ENCODE peak calls at places on chromosomes 7 and 10, in five cellular contexts. Y is HCT116, Q is neural progenitor cell, H is PC-3, U is hepatocyte. O is an unnamed sample.

GRCh38 chr10:129966831-129967578 is 2.9 kb upstream of the EBF3 start:
- DNase-seq in Y (no peak), Q (peak; percentile 76), H (no peak), U (no peak), O (no peak)

GRCh38 chr7:141544831-141545230 is 6.4 kb upstream of the AGK start:
- DNase-seq in Y (no peak), Q (peak; percentile 31), H (no peak), U (no peak), O (no peak)

GRCh38 chr7:33627741-33628140 is 277.6 kb upstream of the BMPER start:
- DNase-seq in Y (no peak), Q (no peak), H (no peak), U (no peak), O (no peak)

GRCh38 chr7:5469375-5470166 is 45.9 kb upstream of the TNRC18 start:
- DNase-seq in Y (no peak), Q (no peak), H (no peak), U (no peak), O (no peak)

GRCh38 chr10:75223507-75223906 is 12.2 kb downstream of the COMTD1 start:
- DNase-seq in Y (no peak), Q (no peak), H (no peak), U (no peak), O (no peak)

GRCh38 chr7:105587899-105588690 is 6.8 kb upstream of the EFCAB10 start:
- DNase-seq in Y (no peak), Q (no peak), H (no peak), U (peak; percentile 13), O (peak; percentile 9)

GRCh38 chr10:126730856-126731612 is 60.5 kb upstream of the C10orf90 start:
- DNase-seq in Y (no peak), Q (no peak), H (no peak), U (no peak), O (no peak)

GRCh38 chr10:127966875-127967274 is 60.0 kb downstream of the PTPRE start:
- DNase-seq in Y (no peak), Q (no peak), H (no peak), U (no peak), O (no peak)

GRCh38 chr7:130486963-130487324 is 4.9 kb upstream of the MEST start:
- DNase-seq in Y (no peak), Q (no peak), H (peak; percentile 47), U (no peak), O (no peak)

GRCh38 chr7:158442260-158442659 is 145.4 kb downstream of the PTPRN2 start:
- DNase-seq in Y (peak; percentile 22), Q (peak; percentile 26), H (peak; percentile 56), U (peak; percentile 35), O (peak; percentile 3)

GRCh38 chr7:142391191-142391992 is 133.5 kb upstream of the PRSS58 start:
- DNase-seq in Y (peak; percentile 23), Q (peak; percentile 82), H (peak; percentile 49), U (peak; percentile 30), O (no peak)

GRCh38 chr10:63713191-63714144 is 192.3 kb downstream of the REEP3 start:
- DNase-seq in Y (no peak), Q (peak; percentile 94), H (peak; percentile 38), U (peak; percentile 83), O (no peak)

GRCh38 chr10:103204353-103205255 is 11.5 kb upstream of the NT5C2 start:
- DNase-seq in Y (no peak), Q (peak; percentile 64), H (no peak), U (peak; percentile 11), O (no peak)

GRCh38 chr10:11602919-11603523 is 8.4 kb downstream of the USP6NL start:
- DNase-seq in Y (peak; percentile 18), Q (no peak), H (peak; percentile 51), U (peak; percentile 35), O (no peak)

GRCh38 chr10:30176182-30176581 is 116.8 kb upstream of the JCAD start:
- DNase-seq in Y (no peak), Q (no peak), H (no peak), U (no peak), O (no peak)

GRCh38 chr7:108613147-108613948 is 43.7 kb downstream of the DNAJB9 start:
- DNase-seq in Y (peak; percentile 33), Q (peak; percentile 62), H (peak; percentile 78), U (peak; percentile 71), O (peak; percentile 60)

GRCh38 chr10:95337354-95337753 is 46.6 kb upstream of the PDLIM1 start:
- DNase-seq in Y (no peak), Q (no peak), H (no peak), U (no peak), O (no peak)

GRCh38 chr7:157763279-157764000 is 426.6 kb downstream of the DNAJB6 start:
- DNase-seq in Y (no peak), Q (no peak), H (no peak), U (no peak), O (no peak)

GRCh38 chr10:55191236-55191860 is 390.3 kb upstream of the PCDH15 start:
- DNase-seq in Y (no peak), Q (no peak), H (no peak), U (no peak), O (no peak)

GRCh38 chr7:110600983-110601382 is 489.9 kb upstream of the LRRN3 start:
- DNase-seq in Y (no peak), Q (no peak), H (no peak), U (no peak), O (no peak)

GRCh38 chr7:55545496-55545895 is 26.8 kb downstream of the VOPP1 start:
- DNase-seq in Y (no peak), Q (no peak), H (peak; percentile 82), U (no peak), O (no peak)

GRCh38 chr7:112086496-112087254 is 119.5 kb downstream of the DOCK4 start:
- DNase-seq in Y (no peak), Q (no peak), H (peak; percentile 68), U (peak; percentile 19), O (no peak)

GRCh38 chr7:68542831-68543230 is 1055.4 kb upstream of the AUTS2 start:
- DNase-seq in Y (no peak), Q (no peak), H (no peak), U (no peak), O (no peak)

GRCh38 chr7:154640266-154640865 is 362.6 kb downstream of the PAXIP1 start:
- DNase-seq in Y (no peak), Q (peak; percentile 64), H (no peak), U (peak; percentile 21), O (no peak)
- TF ChIP-seq EZH2phosphoT487 in Y (no peak), Q (no peak), H (no peak), U (no peak), O (no peak)

GRCh38 chr10:101536800-101537199 is 51.3 kb downstream of the POLL start:
- DNase-seq in Y (peak; percentile 39), Q (peak; percentile 73), H (peak; percentile 53), U (no peak), O (peak; percentile 59)
- TF ChIP-seq CTCF in Y (peak; percentile 53), Q (peak; percentile 77), H (peak; percentile 69), U (no peak), O (peak; percentile 88)

GRCh38 chr7:150362989-150363769 is 5.4 kb upstream of the REPIN1 start:
- DNase-seq in Y (no peak), Q (peak; percentile 1), H (peak; percentile 38), U (no peak), O (no peak)
- H3K27ac ChIP-seq in Y (no peak overlapping the region), Q (no peak overlapping the region), H (no peak overlapping the region), U (no peak overlapping the region), O (no peak overlapping the region)

DNA sequence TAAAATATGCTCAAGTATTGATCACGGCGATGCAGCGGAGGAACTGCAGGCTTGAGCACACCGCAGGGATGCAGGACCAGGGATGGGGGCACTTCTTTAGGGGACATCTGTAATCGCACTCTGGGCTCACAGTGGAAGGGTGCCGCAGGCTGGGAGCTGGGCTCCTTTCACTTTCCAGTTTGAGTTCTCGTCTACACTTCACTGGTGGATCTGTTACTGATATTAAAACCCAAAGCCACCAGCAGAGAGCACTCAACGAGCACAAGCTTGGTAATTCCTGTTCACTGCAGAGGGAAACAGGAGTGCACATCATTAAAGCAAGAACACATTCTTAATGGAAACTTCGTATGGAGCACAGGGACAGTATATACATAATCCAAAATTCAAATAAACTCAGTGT is 91.3 kb downstream of the PARD3 start:
- DNase-seq in Y (no peak), Q (peak; percentile 37), H (peak; percentile 96), U (peak; percentile 59), O (no peak)
- TF ChIP-seq EZH2phosphoT487 in Y (no peak), Q (no peak), H (no peak), U (no peak), O (no peak)

GRCh38 chr10:85311599-85312337 is 983.4 kb downstream of the CCSER2 start:
- DNase-seq in Y (no peak), Q (no peak), H (no peak), U (no peak), O (no peak)
- TF ChIP-seq CTCF in Y (no peak), Q (no peak), H (no peak), U (no peak), O (no peak)

GRCh38 chr10:7409045-7409731 is 1.6 kb downstream of the SFMBT2 start:
- DNase-seq in Y (no peak), Q (peak; percentile 41), H (peak; percentile 8), U (peak; percentile 31), O (peak; percentile 45)
- H3K27ac ChIP-seq in Y (no peak overlapping the region), Q (no peak overlapping the region), H (peak overlapping the region; percentile 32), U (peak overlapping the region; percentile 28), O (no peak overlapping the region)

GRCh38 chr7:12715372-12716133 is 28.1 kb downstream of the ARL4A start:
- DNase-seq in Y (peak; percentile 77), Q (peak; percentile 94), H (peak; percentile 97), U (peak; percentile 78), O (no peak)

GRCh38 chr7:12714436-12714737 is 27.0 kb downstream of the ARL4A start:
- DNase-seq in Y (no peak), Q (no peak), H (no peak), U (no peak), O (no peak)

GRCh38 chr7:12716134-12716667 is 28.8 kb downstream of the ARL4A start:
- DNase-seq in Y (no peak), Q (peak; percentile 57), H (no peak), U (no peak), O (no peak)

GRCh38 chr7:12719141-12719919 is 31.9 kb downstream of the ARL4A start:
- DNase-seq in Y (no peak), Q (no peak), H (peak; percentile 86), U (no peak), O (no peak)

GRCh38 chr7:12716722-12717121 is 29.3 kb downstream of the ARL4A start:
- DNase-seq in Y (no peak), Q (peak; percentile 4), H (no peak), U (no peak), O (no peak)
- TF ChIP-seq EZH2phosphoT487 in Y (no peak), Q (no peak), H (no peak), U (no peak), O (no peak)

DNA sequence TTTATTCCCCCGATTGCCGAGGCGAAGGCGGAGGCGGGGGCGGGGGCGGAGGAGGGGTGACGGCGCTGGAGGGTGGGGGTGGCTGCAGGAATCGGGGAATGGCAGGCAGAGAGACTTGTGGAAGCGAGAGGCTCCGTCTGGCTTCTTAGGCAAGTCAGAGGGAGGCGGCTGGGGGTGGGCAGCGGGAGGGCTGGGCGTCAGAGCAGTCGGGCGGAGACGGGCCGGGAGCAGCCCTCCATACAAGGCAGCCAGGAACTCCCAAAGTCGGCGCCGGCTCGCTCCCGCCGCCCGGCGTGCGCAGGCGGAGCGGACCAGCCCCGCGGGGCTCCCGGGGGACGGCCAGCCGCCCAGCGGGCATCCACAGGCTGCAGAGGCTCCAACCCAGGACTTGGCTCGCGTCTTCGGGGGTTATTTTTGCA is 233 bp upstream of the CACNA2D1 start:
- DNase-seq in Y (no peak), Q (peak; percentile 83), H (peak; percentile 5), U (peak; percentile 81), O (no peak)
- TF ChIP-seq CTCF in Y (no peak), Q (no peak), H (no peak), U (no peak), O (no peak)